ENCODE peak calls at places on chromosomes 13 and 19, in five cellular contexts. V is A549; C is SJSA1; T is CD8-positive, alpha-beta memory T cell; Y is neural progenitor cell. S is an unnamed sample.

GRCh38 chr13:37775871-37776270 is 93.7 kb downstream of the TRPC4 start:
- DNase-seq in C (no peak), V (no peak), Y (no peak), T (no peak), S (no peak)

GRCh38 chr19:39409207-39409885 is 2.7 kb downstream of the ZFP36 start:
- DNase-seq in T (peak; percentile 90), Y (no peak), C (peak; percentile 45), V (peak; percentile 89), S (peak; percentile 85)

GRCh38 chr13:22736768-22737092 is 444.0 kb upstream of the SGCG start:
- DNase-seq in C (no peak), Y (no peak), V (no peak), T (no peak), S (no peak)

GRCh38 chr19:48333467-48334384 is 8.4 kb downstream of the EMP3 start:
- DNase-seq in V (peak; percentile 98), C (peak; percentile 76), T (peak; percentile 95), Y (peak; percentile 94), S (peak; percentile 94)

GRCh38 chr13:73803997-73804396 is 330.2 kb downstream of the KLF12 start:
- DNase-seq in C (no peak), T (no peak), Y (no peak), V (peak; percentile 16), S (no peak)

GRCh38 chr19:35766571-35767104 is 8.7 kb downstream of the PROSER3 start:
- DNase-seq in C (no peak), V (no peak), Y (no peak), T (no peak), S (no peak)

GRCh38 chr13:66888698-66889097 is 341.4 kb downstream of the PCDH9 start:
- DNase-seq in T (no peak), V (no peak), C (no peak), Y (no peak), S (no peak)

GRCh38 chr19:50203281-50204080 is at the start of gene MYH14:
- DNase-seq in Y (peak; percentile 97), C (no peak), T (no peak), V (peak; percentile 95), S (no peak)

GRCh38 chr19:17830567-17831418 is 9.5 kb upstream of the INSL3 start:
- DNase-seq in T (no peak), V (peak; percentile 91), Y (peak; percentile 96), C (no peak), S (peak; percentile 35)

GRCh38 chr13:80572308-80572676 is 231.4 kb upstream of the SPRY2 start:
- DNase-seq in T (no peak), C (no peak), Y (no peak), V (no peak), S (no peak)

GRCh38 chr13:39039033-39039432 is 777 bp downstream of the NHLRC3 start:
- DNase-seq in C (no peak), V (no peak), Y (no peak), T (no peak), S (no peak)

GRCh38 chr13:111503905-111504695 is 183.7 kb downstream of the TEX29 start:
- DNase-seq in Y (no peak), V (no peak), T (no peak), C (no peak), S (no peak)

GRCh38 chr19:40721140-40721486 is 4.2 kb downstream of the ITPKC start:
- DNase-seq in T (no peak), Y (no peak), C (no peak), V (no peak), S (no peak)

GRCh38 chr13:84126671-84127171 is 244.4 kb upstream of the SLITRK1 start:
- DNase-seq in T (peak; percentile 36), C (no peak), Y (no peak), V (no peak), S (no peak)

GRCh38 chr19:27901078-27901477 is 1311.9 kb downstream of the UQCRFS1 start:
- DNase-seq in T (no peak), Y (no peak), C (no peak), V (no peak), S (no peak)

GRCh38 chr13:44220948-44221347 is 152.7 kb upstream of the SERP2 start:
- DNase-seq in Y (peak; percentile 33), V (no peak), T (no peak), C (no peak), S (no peak)

GRCh38 chr19:43847884-43848283 is 20.8 kb downstream of the ZNF283 start:
- DNase-seq in C (no peak), T (no peak), Y (peak; percentile 2), V (no peak), S (no peak)

GRCh38 chr19:42436006-42436405 is 6.7 kb downstream of the CXCL17 start:
- DNase-seq in Y (no peak), C (no peak), T (no peak), V (no peak), S (no peak)

DNA sequence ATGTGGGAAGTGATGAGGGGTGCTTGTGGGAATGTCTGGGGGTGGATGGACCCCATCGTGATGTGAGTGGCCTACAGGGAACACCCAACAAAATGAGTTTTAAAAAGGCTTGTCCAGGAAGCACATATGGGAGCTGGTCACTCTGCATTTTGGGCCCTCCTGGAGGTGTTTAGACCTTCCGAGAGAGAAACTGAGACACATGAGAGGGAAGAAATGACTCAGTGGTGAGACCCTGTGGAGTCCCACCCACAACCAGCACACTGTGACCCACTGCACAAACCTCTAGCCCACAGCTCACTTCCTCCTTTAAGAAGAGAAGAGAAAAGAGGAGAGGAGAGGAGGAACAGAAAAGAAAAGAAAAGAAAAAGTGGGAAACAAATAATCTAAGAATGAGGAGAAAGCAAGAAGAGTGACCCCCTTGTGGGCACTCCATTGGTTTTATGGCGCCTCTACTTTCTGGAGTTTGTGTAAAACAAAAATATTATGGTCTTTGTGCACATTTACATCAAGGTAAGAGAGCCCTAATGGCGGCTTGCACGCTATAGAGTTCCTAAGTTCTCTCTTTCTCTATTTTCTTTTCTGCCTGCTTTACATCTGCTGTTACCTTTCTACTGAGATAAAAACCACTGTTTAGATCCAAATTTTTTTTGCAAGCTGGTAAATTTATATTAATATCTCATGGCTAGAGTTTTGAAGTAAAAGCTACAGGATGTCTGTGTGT is 13.3 kb upstream of the LILRB1 start:
- DNase-seq in Y (no peak), V (no peak), C (no peak), T (no peak), S (no peak)
- H3K4me1 ChIP-seq in Y (no peaks in the 10 kb centered on the region), V (no peaks in the 10 kb centered on the region), C (no peaks in the 10 kb centered on the region), T (no peaks in the 10 kb centered on the region), S (no peaks in the 10 kb centered on the region)

GRCh38 chr13:98781905-98782304 is 29.4 kb upstream of the SLC15A1 start:
- DNase-seq in C (no peak), Y (no peak), T (no peak), V (no peak), S (no peak)
- H3K27ac ChIP-seq in C (no peak overlapping the region), Y (no peak overlapping the region), T (no peak overlapping the region), V (no peak overlapping the region), S (no peak overlapping the region)

DNA sequence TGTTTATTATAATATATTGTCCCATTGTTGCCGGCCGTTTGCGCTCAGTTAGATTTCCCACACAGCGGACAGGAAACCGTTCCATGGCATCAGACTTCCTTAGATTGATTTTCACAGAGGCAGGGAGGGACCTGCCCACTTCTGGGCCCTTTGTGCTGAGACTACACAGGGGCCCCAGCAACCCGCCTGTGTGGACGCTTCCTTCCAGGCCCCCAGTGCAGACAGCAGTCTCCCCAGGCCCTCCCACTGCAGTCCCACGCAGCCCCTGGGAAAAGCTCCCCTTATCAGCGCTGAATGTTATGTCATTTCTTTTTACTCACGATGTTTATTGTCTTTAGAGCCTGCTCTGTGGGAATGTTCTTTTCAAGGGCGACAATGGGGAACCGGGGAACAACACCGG is 351.7 kb upstream of the ARGLU1 start:
- DNase-seq in C (peak; percentile 11), V (no peak), T (no peak), Y (peak; percentile 63), S (no peak)
- H3K4me1 ChIP-seq in C (peaks cover 3% of the 10 kb centered on the region), V (no peaks in the 10 kb centered on the region), T (peaks cover 8% of the 10 kb centered on the region), Y (peaks cover 54% of the 10 kb centered on the region), S (peaks cover 4% of the 10 kb centered on the region)

DNA sequence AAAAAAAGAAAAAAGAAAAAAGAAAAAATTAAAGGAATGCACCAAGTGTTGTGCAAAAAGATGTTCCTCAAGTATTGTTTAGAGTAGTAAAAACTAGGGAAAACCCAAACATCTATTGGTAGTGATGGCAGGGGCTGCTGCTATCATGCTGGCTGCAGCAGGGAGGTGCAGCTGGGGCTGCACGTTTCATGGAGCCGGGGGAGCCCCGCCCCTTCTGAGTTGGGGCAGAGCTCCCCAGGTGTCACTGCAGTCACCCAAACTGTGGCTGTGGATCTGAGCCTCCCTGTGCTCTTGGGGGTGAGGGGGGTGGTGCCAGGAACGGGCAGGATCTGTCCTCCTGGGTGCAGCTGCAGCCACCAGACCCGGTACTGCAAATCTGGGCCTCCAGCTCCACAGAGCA is 11.5 kb upstream of the UBE2S start:
- DNase-seq in Y (no peak), V (no peak), T (no peak), C (no peak), S (no peak)
- H3K27ac ChIP-seq in Y (no peak overlapping the region), V (no peak overlapping the region), T (no peak overlapping the region), C (no peak overlapping the region), S (no peak overlapping the region)

GRCh38 chr13:51192348-51192747 is 29.9 kb upstream of the FAM124A start:
- DNase-seq in Y (no peak), T (no peak), C (no peak), V (no peak), S (no peak)
- H3K4me1 ChIP-seq in Y (no peaks in the 10 kb centered on the region), T (no peaks in the 10 kb centered on the region), C (no peaks in the 10 kb centered on the region), V (no peaks in the 10 kb centered on the region), S (no peaks in the 10 kb centered on the region)

DNA sequence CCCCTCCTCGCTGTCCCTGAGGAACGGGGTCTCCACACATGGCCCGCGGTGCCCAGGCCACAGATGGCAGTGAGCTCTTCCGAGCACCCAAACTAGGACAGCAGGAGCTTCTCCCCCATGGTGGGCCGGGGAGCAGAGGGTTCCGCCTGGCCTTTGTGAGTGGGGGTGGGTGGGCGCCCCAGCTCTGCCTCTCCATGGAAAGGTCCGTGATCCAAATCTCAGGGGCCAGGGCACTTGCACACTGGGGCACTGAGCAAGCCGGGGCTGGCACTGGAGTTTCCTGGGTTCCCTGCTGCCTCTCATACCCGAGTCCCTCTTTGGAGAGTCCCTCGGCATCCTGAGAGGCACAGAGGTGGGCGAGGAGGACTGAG is 2.2 kb upstream of the DIRAS1 start:
- DNase-seq in C (no peak), Y (no peak), T (no peak), V (no peak), S (no peak)
- H3K27ac ChIP-seq in C (no peak overlapping the region), Y (no peak overlapping the region), T (no peak overlapping the region), V (peak overlapping the region; percentile 34), S (no peak overlapping the region)

GRCh38 chr19:1245468-1245867 is 2.9 kb upstream of the MIDN start:
- DNase-seq in C (no peak), T (peak; percentile 56), Y (no peak), V (no peak), S (no peak)
- H3K4me1 ChIP-seq in C (peaks cover 58% of the 10 kb centered on the region), T (peaks cover 48% of the 10 kb centered on the region), Y (peaks cover 8% of the 10 kb centered on the region), V (peaks cover 56% of the 10 kb centered on the region), S (peaks cover 53% of the 10 kb centered on the region)

GRCh38 chr19:10230904-10231623 is at the start of gene S1PR2:
- DNase-seq in C (peak; percentile 80), Y (peak; percentile 93), T (peak; percentile 81), V (peak; percentile 63), S (peak; percentile 86)
- H3K27ac ChIP-seq in C (peak within 1 kb of the TSS; percentile 28), Y (peak within 1 kb of the TSS; percentile 3), T (peak within 1 kb of the TSS; percentile 88), V (peak within 1 kb of the TSS; percentile 85), S (peak within 1 kb of the TSS; percentile 92)

S was measured in CD4-positive, alpha-beta memory T cell.